ENCODE peak calls at places on chromosome 17, in seven cellular contexts. One of them, this sample, is unnamed.

GRCh38 chr17:18039535-18040286 is 503 bp downstream of the GID4 start:
- DNase-seq in IMR-90: no peak
- DNase-seq in A549: peak; percentile 36
- DNase-seq in body of pancreas: peak; percentile 43
- DNase-seq in testis: no peak
- DNase-seq in tibial nerve: no peak
- DNase-seq in endothelial cell of umbilical vein: peak; percentile 17
- DNase-seq in this sample: peak; percentile 82

GRCh38 chr17:22510504-22510903 is 818.2 kb downstream of the KCNJ18 start:
- DNase-seq in A549: no peak
- DNase-seq in testis: no peak
- DNase-seq in endothelial cell of umbilical vein: no peak
- DNase-seq in IMR-90: no peak
- DNase-seq in tibial nerve: no peak
- DNase-seq in body of pancreas: no peak
- DNase-seq in this sample: no peak

GRCh38 chr17:41589301-41589700 is 2.6 kb upstream of the KRT14 start:
- DNase-seq in tibial nerve: no peak
- DNase-seq in endothelial cell of umbilical vein: no peak
- DNase-seq in testis: no peak
- DNase-seq in body of pancreas: no peak
- DNase-seq in A549: no peak
- DNase-seq in IMR-90: no peak
- DNase-seq in this sample: no peak

GRCh38 chr17:39096435-39097158 is 54.8 kb downstream of the PLXDC1 start:
- DNase-seq in body of pancreas: peak; percentile 36
- DNase-seq in IMR-90: no peak
- DNase-seq in tibial nerve: no peak
- DNase-seq in endothelial cell of umbilical vein: no peak
- DNase-seq in testis: peak; percentile 59
- DNase-seq in A549: no peak
- DNase-seq in this sample: no peak

GRCh38 chr17:2701161-2701995 is 10.2 kb downstream of the CLUH start:
- DNase-seq in body of pancreas: no peak
- DNase-seq in endothelial cell of umbilical vein: no peak
- DNase-seq in tibial nerve: no peak
- DNase-seq in testis: no peak
- DNase-seq in IMR-90: no peak
- DNase-seq in A549: no peak
- DNase-seq in this sample: no peak

GRCh38 chr17:60134396-60135159 is 15.2 kb upstream of the CA4 start:
- DNase-seq in IMR-90: peak; percentile 67
- DNase-seq in body of pancreas: no peak
- DNase-seq in A549: no peak
- DNase-seq in testis: peak; percentile 9
- DNase-seq in tibial nerve: no peak
- DNase-seq in endothelial cell of umbilical vein: peak; percentile 70
- DNase-seq in this sample: peak; percentile 57

GRCh38 chr17:71217769-71218168 is 903.1 kb upstream of the SOX9 start:
- DNase-seq in testis: no peak
- DNase-seq in tibial nerve: no peak
- DNase-seq in body of pancreas: no peak
- DNase-seq in endothelial cell of umbilical vein: no peak
- DNase-seq in A549: no peak
- DNase-seq in IMR-90: no peak
- DNase-seq in this sample: no peak

GRCh38 chr17:57669671-57670529 is 75.2 kb downstream of the CCDC182 start:
- DNase-seq in testis: peak; percentile 10
- DNase-seq in tibial nerve: no peak
- DNase-seq in endothelial cell of umbilical vein: no peak
- DNase-seq in body of pancreas: no peak
- DNase-seq in IMR-90: no peak
- DNase-seq in A549: no peak
- DNase-seq in this sample: no peak

GRCh38 chr17:64736804-64737492 is 74.8 kb upstream of the SMURF2 start:
- DNase-seq in testis: peak; percentile 42
- DNase-seq in tibial nerve: no peak
- DNase-seq in body of pancreas: peak; percentile 43
- DNase-seq in endothelial cell of umbilical vein: peak; percentile 75
- DNase-seq in A549: no peak
- DNase-seq in IMR-90: peak; percentile 72
- DNase-seq in this sample: peak; percentile 44

GRCh38 chr17:57906910-57907309 is 48.3 kb downstream of the CUEDC1 start:
- DNase-seq in testis: peak; percentile 56
- DNase-seq in body of pancreas: no peak
- DNase-seq in A549: no peak
- DNase-seq in tibial nerve: no peak
- DNase-seq in IMR-90: no peak
- DNase-seq in endothelial cell of umbilical vein: no peak
- DNase-seq in this sample: peak; percentile 27

GRCh38 chr17:59877965-59878364 is 14.8 kb downstream of the TUBD1 start:
- DNase-seq in tibial nerve: no peak
- DNase-seq in testis: no peak
- DNase-seq in endothelial cell of umbilical vein: no peak
- DNase-seq in IMR-90: no peak
- DNase-seq in A549: no peak
- DNase-seq in body of pancreas: no peak
- DNase-seq in this sample: no peak

GRCh38 chr17:7579839-7580630 is 597 bp downstream of the CD68 start:
- DNase-seq in testis: no peak
- DNase-seq in IMR-90: no peak
- DNase-seq in A549: no peak
- DNase-seq in body of pancreas: peak; percentile 31
- DNase-seq in endothelial cell of umbilical vein: no peak
- DNase-seq in tibial nerve: peak; percentile 22
- DNase-seq in this sample: no peak

DNA sequence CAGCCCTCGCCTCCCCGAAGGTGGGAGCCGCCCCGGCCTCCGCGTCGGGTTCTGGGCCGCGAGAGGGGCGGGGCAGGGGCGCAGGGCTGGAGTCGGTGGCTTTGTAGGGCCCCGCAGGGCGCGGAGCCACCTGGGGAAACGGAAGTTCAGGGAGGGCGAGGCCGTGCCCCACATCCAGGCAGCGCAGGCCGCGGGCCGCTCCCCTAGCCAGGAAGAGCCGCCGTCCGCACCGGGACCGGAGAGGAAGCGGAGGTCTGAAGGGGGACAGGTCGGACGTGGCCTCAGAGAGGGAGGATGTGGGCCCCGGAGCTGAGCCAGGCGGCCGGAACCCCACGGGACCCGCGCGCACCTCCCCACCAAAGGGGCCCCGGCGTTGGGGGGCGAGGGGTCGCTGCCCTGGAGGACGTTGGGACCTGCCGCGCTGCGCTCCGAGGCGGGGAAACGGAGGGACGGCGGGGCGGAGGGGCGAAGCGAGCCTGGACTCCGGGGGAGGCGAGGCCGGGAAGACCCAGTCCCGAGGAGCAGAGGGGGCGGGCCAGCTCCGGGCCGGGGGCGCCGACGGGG is 482 bp upstream of the SLC16A3 start:
- DNase-seq in testis: no peak
- DNase-seq in IMR-90: no peak
- DNase-seq in endothelial cell of umbilical vein: peak; percentile 31
- DNase-seq in tibial nerve: no peak
- DNase-seq in body of pancreas: no peak
- DNase-seq in A549: no peak
- DNase-seq in this sample: peak; percentile 46
- TF ChIP-seq POLR2A in testis: no peak
- TF ChIP-seq POLR2A in IMR-90: no peak
- TF ChIP-seq POLR2A in endothelial cell of umbilical vein: no peak
- TF ChIP-seq POLR2A in tibial nerve: no peak
- TF ChIP-seq POLR2A in body of pancreas: peak; percentile 9
- TF ChIP-seq POLR2A in A549: no peak
- TF ChIP-seq POLR2A in this sample: peak; percentile 31

GRCh38 chr17:32502013-32502412 is 15.2 kb downstream of the CDK5R1 start:
- DNase-seq in endothelial cell of umbilical vein: no peak
- DNase-seq in body of pancreas: no peak
- DNase-seq in A549: no peak
- DNase-seq in tibial nerve: no peak
- DNase-seq in testis: no peak
- DNase-seq in IMR-90: no peak
- DNase-seq in this sample: no peak

GRCh38 chr17:32503251-32504165 is 16.7 kb downstream of the CDK5R1 start:
- DNase-seq in testis: no peak
- DNase-seq in endothelial cell of umbilical vein: peak; percentile 35
- DNase-seq in A549: no peak
- DNase-seq in tibial nerve: no peak
- DNase-seq in IMR-90: no peak
- DNase-seq in body of pancreas: peak; percentile 39
- DNase-seq in this sample: no peak

GRCh38 chr17:32502710-32503109 is 15.9 kb downstream of the CDK5R1 start:
- DNase-seq in body of pancreas: no peak
- DNase-seq in tibial nerve: no peak
- DNase-seq in endothelial cell of umbilical vein: no peak
- DNase-seq in testis: no peak
- DNase-seq in A549: no peak
- DNase-seq in IMR-90: no peak
- DNase-seq in this sample: no peak

GRCh38 chr17:32508926-32509325 is 22.1 kb downstream of the CDK5R1 start:
- DNase-seq in IMR-90: no peak
- DNase-seq in body of pancreas: no peak
- DNase-seq in A549: no peak
- DNase-seq in tibial nerve: no peak
- DNase-seq in testis: no peak
- DNase-seq in endothelial cell of umbilical vein: no peak
- DNase-seq in this sample: no peak

DNA sequence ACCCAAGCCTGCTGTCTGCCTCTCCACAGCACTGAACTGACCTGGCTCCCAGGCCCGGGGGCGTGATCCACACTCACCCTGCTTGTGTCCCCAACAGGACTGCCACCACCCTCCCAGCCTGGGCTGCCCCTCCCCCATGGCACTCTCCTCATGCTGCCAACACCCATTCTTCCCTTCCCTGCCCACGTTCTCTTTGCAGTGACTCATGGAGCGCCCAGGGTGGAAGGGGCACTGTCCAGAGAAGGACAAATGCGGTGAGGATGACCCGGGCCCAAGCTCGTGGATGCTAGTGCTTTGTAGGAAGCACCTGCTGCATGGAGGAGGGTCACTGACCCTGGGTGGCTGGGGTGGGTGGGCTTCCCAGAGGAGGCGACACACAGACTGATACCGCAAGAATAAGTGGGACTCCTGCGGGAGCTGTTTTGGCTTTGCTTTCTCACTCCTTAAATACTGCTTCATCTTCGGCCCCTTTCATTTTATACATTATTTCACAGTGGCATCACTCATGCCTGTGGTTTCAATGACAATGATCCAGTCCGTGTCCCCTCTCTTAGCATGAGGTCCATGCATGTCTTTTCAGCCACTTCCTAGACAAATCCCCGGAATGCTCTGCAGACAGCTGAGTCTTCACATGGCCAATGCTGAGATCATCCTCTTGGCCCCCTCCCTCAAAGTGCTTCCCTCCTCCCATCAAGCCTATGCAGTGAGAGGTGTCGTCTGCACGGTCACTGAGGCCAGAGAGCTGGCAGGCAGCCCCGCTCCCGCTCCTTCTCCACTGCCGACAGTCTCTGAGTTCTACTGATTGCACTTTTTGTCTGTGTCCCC is 17.6 kb downstream of the CDK5R1 start:
- DNase-seq in endothelial cell of umbilical vein: no peak
- DNase-seq in body of pancreas: no peak
- DNase-seq in testis: no peak
- DNase-seq in tibial nerve: no peak
- DNase-seq in A549: no peak
- DNase-seq in IMR-90: no peak
- DNase-seq in this sample: no peak
- TF ChIP-seq POLR2A in endothelial cell of umbilical vein: no peak
- TF ChIP-seq POLR2A in body of pancreas: no peak
- TF ChIP-seq POLR2A in testis: no peak
- TF ChIP-seq POLR2A in tibial nerve: no peak
- TF ChIP-seq POLR2A in A549: no peak
- TF ChIP-seq POLR2A in IMR-90: no peak
- TF ChIP-seq POLR2A in this sample: no peak

DNA sequence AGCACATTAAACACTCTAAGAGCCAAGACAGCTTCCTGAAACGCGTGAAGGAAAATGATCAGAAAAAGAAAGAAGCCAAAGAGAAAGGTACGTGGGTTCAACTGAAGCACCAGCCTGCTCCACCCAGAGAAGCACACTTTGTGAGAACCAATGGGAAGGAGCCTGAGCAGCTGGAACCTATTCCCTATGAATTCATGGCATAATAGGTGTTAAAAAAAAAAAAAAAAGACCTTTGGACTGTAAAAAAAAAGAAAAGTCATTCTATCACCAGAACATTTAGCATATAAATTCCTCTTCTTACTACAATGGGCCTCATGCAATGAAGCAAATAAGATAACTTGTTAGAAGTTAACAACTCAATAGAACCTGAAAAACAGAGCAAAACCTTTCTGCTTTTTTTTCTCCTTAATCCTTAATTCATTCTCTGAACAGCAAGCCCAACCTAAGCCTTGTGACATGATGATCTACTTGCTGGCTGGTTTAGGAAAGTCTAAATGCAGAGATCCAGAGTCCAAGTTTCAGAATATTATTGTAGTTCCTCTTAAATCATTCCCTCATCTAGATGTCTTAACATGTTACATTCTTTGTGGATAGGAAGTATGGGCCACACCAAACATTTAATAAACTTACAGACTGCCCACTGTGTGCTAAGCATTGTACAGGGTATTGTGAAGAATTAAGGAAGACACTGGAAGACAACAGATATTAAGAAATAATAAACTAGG is 45.4 kb downstream of the BRCA1 start:
- DNase-seq in endothelial cell of umbilical vein: no peak
- DNase-seq in tibial nerve: no peak
- DNase-seq in body of pancreas: no peak
- DNase-seq in A549: no peak
- DNase-seq in testis: no peak
- DNase-seq in IMR-90: no peak
- DNase-seq in this sample: no peak
- TF ChIP-seq POLR2A in endothelial cell of umbilical vein: no peak
- TF ChIP-seq POLR2A in tibial nerve: no peak
- TF ChIP-seq POLR2A in body of pancreas: no peak
- TF ChIP-seq POLR2A in A549: no peak
- TF ChIP-seq POLR2A in testis: no peak
- TF ChIP-seq POLR2A in IMR-90: no peak
- TF ChIP-seq POLR2A in this sample: no peak

DNA sequence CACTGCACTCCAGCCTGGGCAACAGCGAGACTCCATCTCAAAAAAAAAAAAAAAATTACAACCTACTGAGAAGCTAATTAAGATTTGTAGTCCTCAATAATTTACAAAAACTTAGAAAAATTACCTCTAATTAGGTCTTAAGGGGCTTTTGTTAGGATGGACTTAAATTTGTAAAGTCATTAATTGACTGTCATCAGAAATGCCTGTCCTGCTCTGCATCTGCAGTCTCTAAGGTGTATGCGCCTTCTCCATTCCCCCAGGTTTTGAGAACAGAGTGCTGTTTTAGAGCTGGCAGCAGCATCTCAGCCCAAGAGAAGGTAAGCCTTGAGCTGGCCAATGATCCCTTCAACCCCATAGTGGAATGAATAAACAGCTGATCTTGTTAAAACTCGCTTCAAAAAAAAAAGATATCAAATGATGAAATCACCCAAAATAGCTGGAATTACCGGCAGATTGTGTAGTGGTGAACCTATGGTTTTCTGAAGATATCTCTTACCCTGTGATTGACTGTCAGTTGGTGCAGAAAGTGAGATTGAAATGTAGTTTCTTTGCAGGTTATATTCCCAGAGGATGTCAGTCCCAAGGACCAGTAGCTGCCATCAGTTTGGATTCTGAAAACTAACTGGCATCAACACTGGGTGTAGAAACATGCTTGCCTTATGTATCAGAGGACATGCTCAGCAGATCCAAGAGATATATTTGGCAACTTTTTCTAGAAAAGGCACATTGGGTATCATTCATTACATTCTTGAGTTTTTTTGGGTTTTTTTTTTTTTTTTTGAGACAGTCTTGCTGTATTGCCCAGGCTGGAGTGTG is 25.7 kb downstream of the TRPV2 start:
- DNase-seq in testis: no peak
- DNase-seq in IMR-90: no peak
- DNase-seq in body of pancreas: no peak
- DNase-seq in A549: no peak
- DNase-seq in endothelial cell of umbilical vein: no peak
- DNase-seq in tibial nerve: no peak
- DNase-seq in this sample: peak; percentile 23
- TF ChIP-seq POLR2A in testis: no peak
- TF ChIP-seq POLR2A in IMR-90: no peak
- TF ChIP-seq POLR2A in body of pancreas: no peak
- TF ChIP-seq POLR2A in A549: no peak
- TF ChIP-seq POLR2A in endothelial cell of umbilical vein: peak; percentile 74
- TF ChIP-seq POLR2A in tibial nerve: no peak
- TF ChIP-seq POLR2A in this sample: no peak